ENCODE peak calls at places on chromosomes 4 and X, in five cellular contexts. T, B, G, W and C are unnamed samples.

GRCh38 chrX:22664826-22665225 is 334.9 kb upstream of the DDX53 start:
- DNase-seq in B (no peak), G (no peak), T (no peak), W (no peak), C (no peak)

GRCh38 chr4:15213415-15213814 is 211.1 kb downstream of the CPEB2 start:
- DNase-seq in B (no peak), G (no peak), W (no peak), T (no peak), C (no peak)

GRCh38 chrX:111360839-111361238 is 51.2 kb downstream of the DCX start:
- DNase-seq in G (no peak), T (no peak), W (no peak), B (no peak), C (no peak)

GRCh38 chrX:154902408-154902807 is 16.3 kb downstream of the F8A1 start:
- DNase-seq in T (no peak), W (peak; percentile 44), B (no peak), G (no peak), C (no peak)

GRCh38 chrX:132041016-132041415 is 17.9 kb downstream of the STK26 start:
- DNase-seq in B (peak; percentile 18), G (no peak), W (no peak), T (no peak), C (no peak)

GRCh38 chr4:89397464-89397863 is 89.9 kb upstream of the GPRIN3 start:
- DNase-seq in W (no peak), G (no peak), B (no peak), T (no peak), C (no peak)

GRCh38 chrX:13689519-13690211 is 737 bp downstream of the RAB9A start:
- DNase-seq in B (no peak), T (no peak), W (no peak), G (no peak), C (no peak)

GRCh38 chr4:128876194-128876593 is 66.7 kb downstream of the JADE1 start:
- DNase-seq in T (no peak), W (no peak), B (no peak), G (no peak), C (no peak)

GRCh38 chr4:7719354-7720174 is 220.1 kb downstream of the AFAP1 start:
- DNase-seq in T (peak; percentile 50), W (peak; percentile 22), G (peak; percentile 51), B (peak; percentile 55), C (peak; percentile 91)

GRCh38 chr4:155973639-155974475 is 20.2 kb upstream of the CTSO start:
- DNase-seq in B (peak; percentile 16), T (no peak), G (no peak), W (peak; percentile 10), C (no peak)

GRCh38 chr4:79065262-79065661 is 126.0 kb upstream of the PAQR3 start:
- DNase-seq in W (peak; percentile 6), T (no peak), B (no peak), G (no peak), C (no peak)

GRCh38 chr4:140126261-140126660 is 27.7 kb downstream of the MAML3 start:
- DNase-seq in B (no peak), G (no peak), T (no peak), W (no peak), C (no peak)

GRCh38 chr4:1536579-1537409 is 130.6 kb upstream of the NKX1-1 start:
- DNase-seq in T (no peak), W (no peak), B (no peak), G (no peak), C (no peak)

GRCh38 chrX:154526901-154527675 is 11.1 kb upstream of the FAM3A start:
- DNase-seq in T (peak; percentile 78), W (peak; percentile 76), G (peak; percentile 79), B (peak; percentile 41), C (no peak)

GRCh38 chr4:47933798-47934197 is 19.4 kb upstream of the NFXL1 start:
- DNase-seq in T (no peak), W (peak; percentile 51), B (peak; percentile 34), G (no peak), C (no peak)

GRCh38 chr4:109294006-109294405 is 8.5 kb downstream of the COL25A1 start:
- DNase-seq in W (peak; percentile 64), G (no peak), B (no peak), T (no peak), C (no peak)

GRCh38 chr4:107683873-107684272 is 36.2 kb downstream of the PAPSS1 start:
- DNase-seq in G (no peak), W (no peak), T (no peak), B (no peak), C (no peak)

GRCh38 chr4:19835429-19835828 is 416.3 kb upstream of the SLIT2 start:
- DNase-seq in G (no peak), W (no peak), B (no peak), T (no peak), C (no peak)

GRCh38 chr4:56313132-56313531 is 74.2 kb downstream of the AASDH start:
- DNase-seq in W (no peak), T (no peak), G (no peak), B (no peak), C (peak; percentile 70)

GRCh38 chr4:857461-857860 is 31.5 kb upstream of the CPLX1 start:
- DNase-seq in W (no peak), G (peak; percentile 3), B (no peak), T (no peak), C (no peak)

GRCh38 chrX:127519323-127519722 is 532.9 kb downstream of the ACTRT1 start:
- DNase-seq in T (no peak), B (no peak), G (no peak), W (no peak), C (no peak)

GRCh38 chr4:82044141-82044993 is 329.4 kb downstream of the HNRNPD start:
- DNase-seq in T (peak; percentile 37), G (peak; percentile 78), W (no peak), B (peak; percentile 49), C (no peak)

GRCh38 chrX:69277961-69278795 is 112.9 kb upstream of the PJA1 start:
- DNase-seq in W (no peak), G (no peak), B (no peak), T (no peak), C (no peak)

GRCh38 chr4:94534401-94535312 is 82.9 kb downstream of the PDLIM5 start:
- DNase-seq in W (peak; percentile 75), G (no peak), T (no peak), B (no peak), C (no peak)

GRCh38 chr4:134070174-134070573 is 131.4 kb downstream of the PABPC4L start:
- DNase-seq in B (no peak), W (no peak), T (no peak), G (no peak), C (no peak)

GRCh38 chrX:53303195-53303594 is 21.8 kb upstream of the IQSEC2 start:
- DNase-seq in W (no peak), G (no peak), T (no peak), B (no peak), C (no peak)

GRCh38 chr4:183637461-183637860 is 21.5 kb downstream of the RWDD4 start:
- DNase-seq in B (peak; percentile 74), W (no peak), T (no peak), G (no peak), C (no peak)

GRCh38 chr4:125085-125820 is 952 bp downstream of the ZNF718 start:
- DNase-seq in W (peak; percentile 56), T (peak; percentile 40), B (peak; percentile 25), G (peak; percentile 63), C (no peak)

GRCh38 chr4:37697566-37697965 is 11.4 kb upstream of the RELL1 start:
- DNase-seq in B (no peak), W (no peak), G (no peak), T (no peak), C (no peak)

GRCh38 chr4:107279729-107280128 is 243.6 kb upstream of the DKK2 start:
- DNase-seq in G (no peak), W (no peak), T (no peak), B (peak; percentile 28), C (no peak)

GRCh38 chrX:155026727-155027508 is at the start of gene FUNDC2:
- DNase-seq in T (peak; percentile 93), W (peak; percentile 98), G (peak; percentile 96), B (peak; percentile 86), C (peak; percentile 97)

GRCh38 chrX:72100051-72100755 is 31.5 kb downstream of the RTL5 start:
- DNase-seq in B (no peak), G (no peak), T (no peak), W (peak; percentile 25), C (no peak)

GRCh38 chr4:122827899-122828601 is 1.4 kb downstream of the FGF2 start:
- DNase-seq in T (no peak), W (peak; percentile 93), G (peak; percentile 26), B (peak; percentile 53), C (no peak)

GRCh38 chr4:122826000-122826595 is 533 bp upstream of the FGF2 start:
- DNase-seq in W (no peak), B (no peak), G (no peak), T (no peak), C (no peak)

GRCh38 chr4:122824616-122825015 is 2.0 kb upstream of the FGF2 start:
- DNase-seq in W (no peak), T (no peak), G (no peak), B (no peak), C (no peak)

GRCh38 chr4:122826596-122827257 is at the start of gene FGF2:
- DNase-seq in T (peak; percentile 67), W (peak; percentile 44), G (peak; percentile 19), B (peak; percentile 43), C (peak; percentile 90)

DNA sequence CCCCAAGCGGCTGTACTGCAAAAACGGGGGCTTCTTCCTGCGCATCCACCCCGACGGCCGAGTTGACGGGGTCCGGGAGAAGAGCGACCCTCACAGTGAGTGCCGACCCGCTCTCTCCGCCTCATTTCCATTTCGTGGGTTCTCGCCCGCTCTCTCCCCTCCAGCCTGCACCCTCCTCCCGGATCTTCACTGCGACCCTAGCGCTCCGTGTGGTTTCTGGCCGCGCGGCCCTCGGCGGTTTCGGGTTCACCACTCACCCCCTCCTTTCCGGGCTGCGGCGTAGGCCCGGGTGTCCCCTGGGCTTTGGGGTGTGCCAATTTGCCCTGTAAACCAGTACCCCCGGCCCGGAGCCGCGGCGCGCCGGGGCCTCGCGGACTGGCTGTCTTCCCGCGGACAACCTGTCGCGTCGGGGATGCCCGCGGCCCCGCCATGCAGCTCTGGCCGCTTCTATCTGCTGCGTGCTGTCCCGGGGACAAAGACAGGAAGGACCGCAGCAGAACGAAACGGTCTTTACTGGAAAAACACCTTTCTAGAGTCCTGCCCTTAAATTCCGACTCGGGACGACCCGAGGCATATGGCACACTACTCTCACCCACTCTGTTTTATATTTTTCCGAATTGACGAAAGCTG is 742 bp downstream of the FGF2 start:
- DNase-seq in G (peak; percentile 18), W (peak; percentile 81), B (peak; percentile 41), T (peak; percentile 42), C (peak; percentile 86)
- TF ChIP-seq CTCF in G (no peak), W (no peak), B (no peak), T (peak; percentile 22), C (no peak)

GRCh38 chr4:41814565-41814964 is 66.0 kb upstream of the PHOX2B start:
- DNase-seq in G (peak; percentile 16), T (no peak), W (no peak), B (peak; percentile 16), C (no peak)
- TF ChIP-seq CTCF in G (peak; percentile 26), T (peak; percentile 63), W (no peak), B (no peak), C (peak; percentile 27)

GRCh38 chr4:185592845-185593488 is 57.7 kb upstream of the PDLIM3 start:
- DNase-seq in T (no peak), W (peak; percentile 46), G (no peak), B (no peak), C (no peak)
- TF ChIP-seq CTCF in T (no peak), W (peak; percentile 15), G (no peak), B (no peak), C (no peak)

GRCh38 chrX:25017667-25018247 is 2.0 kb upstream of the ARX start:
- DNase-seq in T (no peak), W (no peak), B (no peak), G (no peak), C (no peak)
- TF ChIP-seq CTCF in T (no peak), W (no peak), B (no peak), G (no peak), C (no peak)

GRCh38 chr4:41359069-41359769 is 102.5 kb downstream of the UCHL1 start:
- DNase-seq in T (no peak), B (no peak), G (peak; percentile 13), W (no peak), C (no peak)
- TF ChIP-seq CTCF in T (peak; percentile 15), B (no peak), G (no peak), W (no peak), C (no peak)